ENCODE peak calls at places on chromosomes 4 and X, in six cellular contexts. J is CD8-positive, alpha-beta memory T cell; B is right cardiac atrium; W is hepatocyte; C is left lung; A is heart left ventricle. E is an unnamed sample.

GRCh38 chrX:57528670-57529255 is 63.0 kb upstream of the ZXDB start:
- DNase-seq in J (peak; percentile 3), W (peak; percentile 8), B (no peak), A (no peak), C (no peak), E (no peak)

GRCh38 chr4:84666444-84666843 is 83.5 kb downstream of the CDS1 start:
- DNase-seq in W (no peak), C (no peak), B (no peak), J (no peak), A (no peak), E (no peak)

GRCh38 chrX:85611926-85612325 is 232.5 kb upstream of the POF1B start:
- DNase-seq in A (no peak), B (no peak), C (no peak), W (no peak), J (no peak), E (no peak)

GRCh38 chr4:174910271-174910670 is 7.9 kb upstream of the ADAM29 start:
- DNase-seq in W (no peak), A (no peak), C (no peak), J (no peak), B (no peak), E (no peak)

GRCh38 chrX:39162322-39162721 is 361.1 kb downstream of the MID1IP1 start:
- DNase-seq in B (peak; percentile 29), W (peak; percentile 45), J (no peak), C (no peak), A (peak; percentile 32), E (peak; percentile 25)

GRCh38 chrX:17052210-17052609 is 105.8 kb downstream of the REPS2 start:
- DNase-seq in C (no peak), J (no peak), A (no peak), B (no peak), W (no peak), E (no peak)

GRCh38 chr4:23305026-23305425 is 584.8 kb downstream of the PPARGC1A start:
- DNase-seq in J (no peak), C (no peak), W (no peak), B (no peak), A (no peak), E (no peak)

GRCh38 chr4:174930895-174931294 is 12.7 kb downstream of the ADAM29 start:
- DNase-seq in B (no peak), J (no peak), W (no peak), A (no peak), C (no peak), E (no peak)

GRCh38 chrX:15404712-15405111 is 20.5 kb upstream of the VEGFD start:
- DNase-seq in W (peak; percentile 3), C (no peak), J (no peak), B (peak; percentile 42), A (peak; percentile 70), E (no peak)

GRCh38 chr4:48343531-48343930 is 2.2 kb downstream of the SLAIN2 start:
- DNase-seq in J (no peak), C (no peak), A (no peak), B (no peak), W (no peak), E (no peak)

GRCh38 chr4:37442062-37442323 is 197.4 kb downstream of the NWD2 start:
- DNase-seq in W (no peak), J (no peak), B (no peak), A (no peak), C (no peak), E (no peak)

GRCh38 chrX:38041237-38041636 is 34.9 kb downstream of the SYTL5 start:
- DNase-seq in C (no peak), B (no peak), A (no peak), J (no peak), W (no peak), E (no peak)

GRCh38 chrX:136608295-136608933 is 39.5 kb upstream of the CD40LG start:
- DNase-seq in J (peak; percentile 39), W (no peak), B (peak; percentile 23), C (peak; percentile 43), A (peak; percentile 33), E (peak; percentile 35)

DNA sequence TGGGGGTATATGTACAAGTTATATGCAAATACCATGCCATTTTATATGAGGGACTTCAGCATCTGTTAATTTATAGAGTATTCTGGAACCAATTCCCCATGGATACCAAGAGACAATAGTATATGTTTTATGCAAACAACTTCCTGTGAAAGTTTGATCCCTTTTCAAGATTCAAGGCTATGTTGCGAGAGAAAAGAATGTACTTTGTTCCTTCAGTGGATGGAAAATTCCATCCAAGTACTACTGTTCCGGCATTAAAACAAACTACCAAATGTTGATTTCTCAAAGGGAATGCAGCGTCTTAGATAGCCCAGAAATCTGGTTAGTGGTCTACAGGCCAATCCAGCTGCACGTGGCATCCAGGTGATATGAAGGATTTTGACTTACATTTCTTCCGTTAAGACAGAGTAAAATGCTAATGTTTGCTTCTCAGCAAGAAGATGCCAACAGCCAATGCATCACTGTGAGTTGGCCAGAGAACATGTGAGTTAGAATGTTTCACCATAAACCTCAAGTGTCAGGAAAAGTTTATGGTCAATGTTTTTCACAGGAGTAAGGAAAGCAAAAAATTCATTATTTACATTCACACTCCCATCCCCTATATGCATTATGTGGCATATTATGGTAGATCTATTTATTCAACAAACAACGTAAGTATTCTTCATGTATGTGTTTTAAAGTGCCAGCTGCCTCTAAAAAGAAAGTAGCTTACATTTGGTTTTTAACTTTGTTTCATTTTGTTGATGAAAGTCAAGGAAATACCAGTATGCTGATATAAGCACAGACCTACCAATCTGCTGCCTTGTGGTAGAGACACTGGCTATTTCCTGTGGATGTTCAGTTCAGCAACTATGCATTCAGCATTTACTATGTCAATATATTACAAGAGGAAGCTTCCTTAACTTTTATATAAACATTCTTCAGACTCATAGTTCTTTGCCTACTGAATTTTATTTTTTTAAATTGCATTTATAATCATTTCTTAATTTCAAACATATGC is 44.4 kb downstream of the METTL14 start:
- DNase-seq in C (no peak), J (no peak), A (no peak), B (no peak), W (no peak), E (peak; percentile 41)
- H3K27ac ChIP-seq in C (no peak overlapping the region), J (no peak overlapping the region), A (no peak overlapping the region), B (no peak overlapping the region), W (peak overlapping the region; percentile 8), E (no peak overlapping the region)

DNA sequence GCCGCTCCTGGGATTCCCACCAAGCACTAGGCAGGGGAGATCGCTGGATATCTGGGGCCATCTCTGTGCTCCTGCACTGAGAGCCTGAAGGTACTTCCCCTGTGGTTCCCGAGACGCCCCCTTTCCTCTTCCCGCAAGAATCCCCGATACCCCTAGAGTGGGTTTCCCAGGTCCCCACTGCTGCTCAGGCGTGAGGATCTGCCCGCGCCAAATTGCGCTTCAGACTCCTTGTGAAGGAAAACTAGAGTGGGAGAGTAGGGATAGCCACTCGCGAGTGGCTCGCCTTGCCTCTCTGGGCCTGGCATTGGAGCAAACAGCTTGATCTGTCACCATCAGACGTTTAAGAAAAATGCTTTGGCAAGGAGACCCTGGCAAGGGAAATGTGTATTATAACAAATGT is 1.5 kb downstream of the IL1RAPL2 start:
- DNase-seq in B (no peak), W (no peak), J (no peak), C (no peak), A (no peak), E (no peak)
- H3K4me3 ChIP-seq in B (no peak overlapping the region), W (no peak overlapping the region), J (no peak overlapping the region), C (no peak overlapping the region), A (no peak overlapping the region), E (no peak overlapping the region)

GRCh38 chr4:151248519-151248918 is 28.4 kb upstream of the PRSS48 start:
- DNase-seq in C (no peak), A (no peak), J (no peak), W (no peak), B (no peak), E (no peak)
- H3K27me3 ChIP-seq in C (no peaks in the 10 kb centered on the region), A (no peaks in the 10 kb centered on the region), J (no peaks in the 10 kb centered on the region), W (no peaks in the 10 kb centered on the region), B (no peaks in the 10 kb centered on the region), E (no peaks in the 10 kb centered on the region)

DNA sequence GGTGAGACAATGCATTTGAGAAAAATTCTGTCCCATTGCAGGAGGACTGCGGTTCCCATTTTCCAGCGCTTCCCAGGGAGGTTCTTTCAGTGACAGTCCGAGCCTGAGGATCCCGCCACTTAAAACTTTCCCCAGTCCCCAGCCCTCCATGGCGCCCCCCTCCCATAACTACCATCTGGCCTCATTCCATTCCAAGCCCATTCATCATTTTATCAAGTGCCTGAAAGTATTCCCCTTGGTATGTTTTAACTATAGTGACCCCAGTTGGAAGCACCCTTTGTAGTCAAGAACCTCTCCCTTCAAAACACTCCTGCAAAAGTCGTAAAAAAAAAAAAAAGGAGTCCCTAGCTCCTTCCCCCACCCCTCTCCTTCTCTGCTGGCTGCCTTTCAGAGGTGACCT is 1.2 kb downstream of the RASL11B start:
- DNase-seq in A (no peak), J (no peak), B (no peak), C (no peak), W (no peak), E (no peak)
- H3K27ac ChIP-seq in A (no peak overlapping the region), J (no peak overlapping the region), B (no peak overlapping the region), C (no peak overlapping the region), W (peak overlapping the region; percentile 41), E (no peak overlapping the region)

GRCh38 chrX:153610834-153611209 is 11.9 kb upstream of the CCNQ start:
- DNase-seq in W (no peak), C (no peak), A (peak; percentile 17), B (no peak), J (no peak), E (no peak)
- H3K4me3 ChIP-seq in W (no peak overlapping the region), C (no peak overlapping the region), A (no peak overlapping the region), B (no peak overlapping the region), J (no peak overlapping the region), E (peak overlapping the region; percentile 44)

DNA sequence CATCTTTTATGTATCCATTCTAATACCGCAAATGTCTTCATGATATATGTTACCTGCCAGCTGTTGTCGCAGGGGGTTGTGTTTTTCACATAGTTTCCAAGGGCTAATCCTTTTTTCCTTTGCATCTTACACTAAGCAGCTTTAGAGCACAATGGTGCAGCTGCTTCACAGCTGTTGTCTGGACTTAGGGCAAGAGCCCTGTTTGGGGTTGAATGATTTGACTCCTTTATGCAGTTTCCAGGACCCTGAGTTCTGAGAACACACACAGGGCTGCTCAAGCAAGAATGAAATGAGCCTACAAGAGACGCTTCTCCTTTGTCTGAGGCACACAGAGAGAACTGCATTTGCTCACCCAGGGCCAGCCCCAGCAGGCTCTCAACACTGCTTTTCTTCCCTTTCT is 20.2 kb downstream of the CCNG2 start:
- DNase-seq in J (no peak), C (no peak), A (no peak), W (no peak), B (no peak), E (no peak)
- H3K27me3 ChIP-seq in J (peaks cover 4% of the 10 kb centered on the region), C (no peaks in the 10 kb centered on the region), A (no peaks in the 10 kb centered on the region), W (no peaks in the 10 kb centered on the region), B (no peaks in the 10 kb centered on the region), E (no peaks in the 10 kb centered on the region)

DNA sequence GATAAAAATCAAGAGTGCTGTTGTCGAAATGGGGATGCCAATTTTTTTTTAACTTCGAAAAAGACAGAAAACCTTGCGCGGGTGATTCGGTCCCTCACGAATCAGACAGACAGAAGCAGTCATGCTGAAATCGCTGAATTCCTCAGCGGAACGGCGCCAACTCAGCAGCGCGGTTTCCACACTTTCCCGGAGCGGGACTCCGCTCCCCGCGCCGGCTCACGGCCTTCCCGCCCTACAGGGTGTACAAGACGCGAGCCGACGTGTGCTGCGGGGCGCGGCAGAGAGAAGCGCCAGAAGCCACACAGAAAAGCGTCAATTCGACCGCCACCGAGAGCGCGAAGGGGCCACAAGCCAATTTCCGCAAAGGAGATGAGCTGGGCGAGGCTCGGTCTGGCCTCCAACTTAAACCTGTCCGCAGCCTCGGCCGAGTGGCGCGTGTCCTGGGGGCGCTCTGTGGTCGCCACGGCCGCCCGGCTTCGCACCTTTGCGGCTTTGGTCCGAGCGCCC is 1.3 kb downstream of the NEXMIF start:
- DNase-seq in J (no peak), C (no peak), B (peak; percentile 16), A (peak; percentile 22), W (peak; percentile 16), E (peak; percentile 40)
- H3K27ac ChIP-seq in J (no peak overlapping the region), C (no peak overlapping the region), B (no peak overlapping the region), A (no peak overlapping the region), W (no peak overlapping the region), E (peak overlapping the region; percentile 53)